ENCODE peak calls at places on chromosomes 6 and 20, in ten cellular contexts. C is HCT116, M is GM23248, F is MM.1S, R is HepG2, X is keratinocyte, V is PC-3, K is mammary epithelial cell, P is GM12878, U is DND-41. T is an unnamed sample.

GRCh38 chr6:16146527-16146955 is 17.7 kb downstream of the MYLIP start:
- DNase-seq in C (no peak), R (no peak), K (no peak), F (no peak), P (no peak), X (no peak), U (no peak), M (peak; percentile 16), V (no peak), T (no peak)

GRCh38 chr6:143677891-143678737 is at the start of gene PHACTR2:
- DNase-seq in K (peak; percentile 58), P (no peak), V (peak; percentile 57), U (no peak), X (no peak), R (peak; percentile 76), M (peak; percentile 91), F (no peak), C (peak; percentile 54), T (peak; percentile 64)

GRCh38 chr20:62603021-62603906 is 39.0 kb upstream of the SLCO4A1 start:
- DNase-seq in F (no peak), C (no peak), M (peak; percentile 51), R (no peak), V (peak; percentile 98), P (no peak), K (peak; percentile 61), X (no peak), U (no peak), T (no peak)

GRCh38 chr6:118584906-118585305 is 36.8 kb downstream of the PLN start:
- DNase-seq in R (no peak), U (no peak), X (no peak), P (no peak), K (no peak), V (no peak), C (no peak), M (no peak), F (no peak), T (no peak)

GRCh38 chr6:17932362-17932852 is 55.0 kb downstream of the KIF13A start:
- DNase-seq in F (no peak), X (no peak), V (no peak), M (peak; percentile 98), K (peak; percentile 57), P (no peak), C (no peak), R (peak; percentile 92), U (no peak), T (peak; percentile 90)

GRCh38 chr6:27532820-27533538 is 60.1 kb upstream of the ZNF184 start:
- DNase-seq in C (peak; percentile 68), K (peak; percentile 85), U (no peak), M (peak; percentile 45), F (no peak), R (no peak), P (no peak), V (peak; percentile 93), X (no peak), T (peak; percentile 76)

GRCh38 chr6:38571721-38572120 is 68.0 kb downstream of the BTBD9 start:
- DNase-seq in V (no peak), F (no peak), P (no peak), R (no peak), C (no peak), U (no peak), X (no peak), M (no peak), K (no peak), T (no peak)

GRCh38 chr6:28807682-28808280 is 116.0 kb downstream of the TRIM27 start:
- DNase-seq in M (peak; percentile 75), V (peak; percentile 75), P (no peak), R (peak; percentile 81), K (peak; percentile 70), X (no peak), C (peak; percentile 75), F (no peak), U (peak; percentile 24), T (peak; percentile 35)

GRCh38 chr6:38113810-38114577 is 294.5 kb downstream of the ZFAND3 start:
- DNase-seq in R (no peak), P (no peak), F (no peak), M (no peak), U (no peak), K (no peak), V (no peak), C (no peak), X (no peak), T (no peak)

GRCh38 chr6:134145786-134146185 is 93.4 kb upstream of the SLC2A12 start:
- DNase-seq in X (no peak), V (peak; percentile 62), M (peak; percentile 37), P (no peak), R (no peak), F (no peak), U (no peak), C (no peak), K (no peak), T (no peak)

GRCh38 chr6:19811397-19812079 is 25.6 kb upstream of the ID4 start:
- DNase-seq in F (no peak), K (no peak), U (no peak), M (no peak), V (no peak), R (peak; percentile 96), X (no peak), C (peak; percentile 23), P (no peak), T (no peak)
- H3K4me2 ChIP-seq in F (no peak overlapping the region), K (no peak overlapping the region), U (no peak overlapping the region), M (no peak overlapping the region), V (no peak overlapping the region), R (peak overlapping the region; percentile 78), X (no peak overlapping the region), C (peak overlapping the region; percentile 30), P (no peak overlapping the region), T (no peak overlapping the region)

DNA sequence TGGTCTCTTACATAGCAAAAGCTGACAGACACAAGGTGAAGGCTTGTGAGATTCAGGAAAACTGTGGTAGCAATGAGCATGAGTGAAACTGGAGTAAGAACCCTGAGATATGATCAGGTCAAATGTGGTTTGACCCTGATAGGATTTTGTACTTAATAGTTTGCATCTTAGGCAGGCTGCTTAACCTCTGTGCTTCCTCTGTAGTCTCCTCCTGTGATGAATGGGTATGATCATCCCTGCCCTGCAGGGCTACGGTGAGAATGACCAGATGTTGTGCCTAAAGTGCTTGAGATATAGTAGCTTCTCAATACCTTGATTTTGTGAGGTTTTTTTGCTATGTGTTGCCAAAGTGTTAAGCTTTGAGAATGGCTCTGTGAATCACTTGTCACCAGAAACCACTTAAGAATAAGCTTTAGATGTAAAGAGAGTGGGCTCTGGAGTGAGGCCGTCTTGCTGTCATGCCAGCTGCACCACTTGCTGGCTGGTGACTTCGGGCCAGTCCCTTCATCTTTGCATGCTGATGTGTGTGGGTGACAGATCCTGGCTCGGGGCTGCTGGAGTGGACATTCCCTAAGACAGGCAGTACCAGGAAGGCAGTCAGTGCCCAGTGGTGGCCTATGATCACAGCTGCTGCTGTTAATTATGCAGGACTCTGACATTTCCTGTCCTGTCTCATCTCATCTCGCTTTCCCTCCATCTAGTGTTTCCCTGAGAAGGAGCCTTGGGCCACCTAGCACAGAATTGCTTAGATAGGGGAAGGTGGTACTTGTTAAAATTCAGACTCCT is 254.7 kb downstream of the NFATC2 start:
- DNase-seq in P (no peak), F (no peak), C (no peak), U (no peak), V (no peak), K (no peak), M (no peak), X (no peak), R (no peak), T (no peak)
- TF ChIP-seq EZH2 in P (no peak), F (no peak), C (no peak), U (no peak), V (no peak), K (no peak), M (no peak), X (no peak), R (no peak), T (no peak)

GRCh38 chr6:165987483-165988305 is 180.0 kb downstream of the TBXT start:
- DNase-seq in R (no peak), P (no peak), F (peak; percentile 6), X (no peak), U (peak; percentile 15), K (peak; percentile 0), C (no peak), M (peak; percentile 90), V (no peak), T (no peak)
- H2AFZ ChIP-seq in R (no peak overlapping the region), P (no peak overlapping the region), F (no peak overlapping the region), X (no peak overlapping the region), U (peak overlapping the region; percentile 43), K (no peak overlapping the region), C (no peak overlapping the region), M (peak overlapping the region; percentile 73), V (no peak overlapping the region), T (no peak overlapping the region)

DNA sequence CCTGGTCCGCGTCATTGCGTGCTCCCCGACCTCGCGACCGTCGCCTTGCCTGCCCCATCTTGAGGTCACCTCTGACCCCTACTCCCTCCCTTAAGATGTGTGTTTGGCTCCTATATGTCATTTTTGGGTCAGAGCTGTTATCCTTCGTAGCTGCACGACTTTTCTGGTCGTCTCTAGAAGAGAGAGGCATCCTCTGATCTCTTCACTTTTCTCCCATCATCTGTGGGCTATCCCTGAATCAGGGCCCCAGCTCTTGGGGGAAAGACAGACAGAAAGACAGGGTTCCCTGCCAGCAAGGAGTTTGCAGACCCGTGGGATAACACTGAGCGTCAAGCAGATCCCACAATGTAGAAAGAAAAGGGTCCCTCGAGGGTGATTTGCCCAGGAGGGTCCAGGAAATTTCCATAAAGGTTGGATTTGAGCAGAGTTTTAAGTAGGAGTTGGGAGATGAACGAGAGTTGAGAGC is 555 bp downstream of the FAM120B start:
- DNase-seq in V (no peak), K (no peak), R (no peak), F (peak; percentile 6), C (no peak), M (peak; percentile 45), X (no peak), P (no peak), U (no peak), T (no peak)
- H3K4me2 ChIP-seq in V (peak overlapping the region; percentile 98), K (peak overlapping the region; percentile 87), R (peak overlapping the region; percentile 84), F (peak overlapping the region; percentile 76), C (peak overlapping the region; percentile 81), M (peak overlapping the region; percentile 99), X (peak overlapping the region; percentile 90), P (peak overlapping the region; percentile 78), U (peak overlapping the region; percentile 92), T (peak overlapping the region; percentile 93)

DNA sequence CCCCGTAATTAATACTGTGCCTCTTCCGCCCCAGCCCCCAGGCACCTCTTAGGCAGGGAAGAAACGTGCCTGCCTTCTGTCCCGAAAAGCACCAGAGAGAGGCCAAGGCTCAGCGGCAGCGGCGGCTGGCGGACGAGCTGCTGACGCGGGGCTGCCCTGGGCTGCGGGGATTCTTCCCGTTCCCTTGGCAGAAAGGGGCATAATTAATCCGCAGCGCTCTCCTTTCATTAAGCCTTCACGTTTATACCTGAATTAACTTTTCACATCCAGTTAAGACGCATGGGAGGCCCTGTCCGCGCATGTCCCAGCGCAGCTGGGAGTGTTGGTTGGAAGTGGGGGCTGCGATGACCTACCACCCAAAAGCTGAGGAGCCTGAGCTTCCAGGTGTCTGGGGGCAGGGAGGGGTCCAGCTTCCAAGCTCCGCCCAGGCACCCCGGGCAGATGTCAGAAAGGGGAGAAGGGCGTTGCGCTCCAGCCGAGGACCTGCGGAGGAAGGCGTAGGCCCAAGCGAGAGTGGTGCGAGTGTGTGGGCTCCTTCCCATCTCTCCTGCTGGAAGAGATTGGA is 167.4 kb upstream of the LRFN2 start:
- DNase-seq in R (no peak), P (no peak), F (no peak), K (no peak), C (no peak), X (no peak), V (no peak), M (no peak), U (no peak), T (no peak)
- TF ChIP-seq EZH2 in R (no peak), P (no peak), F (no peak), K (no peak), C (no peak), X (peak; percentile 30), V (no peak), M (no peak), U (no peak), T (no peak)